ENCODE peak calls at places on chromosomes 3 and 15, in nine cellular contexts. D is A549; X is upper lobe of left lung; O is RWPE2; I is heart right ventricle; J is uterus; W is kidney; B is CD8-positive, alpha-beta memory T cell; V is prostate gland. H is an unnamed sample.

GRCh38 chr15:96629501-96629900 is 299.0 kb downstream of the NR2F2 start:
- DNase-seq in D (no peak), X (no peak), O (no peak), I (peak; percentile 27), J (peak; percentile 21), W (no peak), B (no peak), V (peak; percentile 8), H (peak; percentile 2)

GRCh38 chr3:176757440-176757839 is 439.8 kb downstream of the TBL1XR1 start:
- DNase-seq in D (no peak), X (no peak), O (no peak), I (no peak), J (no peak), W (no peak), B (no peak), V (no peak), H (no peak)

GRCh38 chr3:78139166-78139565 is 1099.3 kb downstream of the ROBO2 start:
- DNase-seq in D (no peak), X (no peak), O (no peak), I (no peak), J (no peak), W (no peak), B (no peak), V (no peak), H (no peak)

GRCh38 chr3:142279965-142280590 is 54.7 kb upstream of the GK5 start:
- DNase-seq in D (peak; percentile 80), X (no peak), O (no peak), I (no peak), J (peak; percentile 42), W (no peak), B (peak; percentile 54), V (peak; percentile 54), H (no peak)

GRCh38 chr3:77655421-77655820 is 615.5 kb downstream of the ROBO2 start:
- DNase-seq in D (no peak), X (no peak), O (no peak), I (no peak), J (no peak), W (no peak), B (no peak), V (no peak), H (no peak)

GRCh38 chr3:196335004-196335403 is 3.2 kb downstream of the TM4SF19 start:
- DNase-seq in D (no peak), X (no peak), O (no peak), I (no peak), J (no peak), W (no peak), B (no peak), V (no peak), H (no peak)

GRCh38 chr3:13162550-13163320 is 89.5 kb upstream of the IQSEC1 start:
- DNase-seq in D (no peak), X (no peak), O (no peak), I (no peak), J (no peak), W (peak; percentile 35), B (no peak), V (no peak), H (no peak)

GRCh38 chr3:177419904-177420601 is 222.8 kb upstream of the TBL1XR1 start:
- DNase-seq in D (peak; percentile 43), X (no peak), O (no peak), I (no peak), J (no peak), W (no peak), B (no peak), V (peak; percentile 32), H (no peak)

GRCh38 chr15:44157679-44158078 is 37.4 kb downstream of the FRMD5 start:
- DNase-seq in D (peak; percentile 63), X (no peak), O (no peak), I (no peak), J (no peak), W (no peak), B (no peak), V (no peak), H (no peak)

GRCh38 chr3:34780973-34781372 is 858.4 kb upstream of the ARPP21 start:
- DNase-seq in D (no peak), X (no peak), O (no peak), I (no peak), J (no peak), W (no peak), B (no peak), V (no peak), H (no peak)

GRCh38 chr3:176839447-176839846 is 357.8 kb downstream of the TBL1XR1 start:
- DNase-seq in D (no peak), X (no peak), O (no peak), I (no peak), J (no peak), W (no peak), B (no peak), V (no peak), H (no peak)

GRCh38 chr3:74091204-74091603 is 466.5 kb upstream of the PDZRN3 start:
- DNase-seq in D (no peak), X (no peak), O (no peak), I (no peak), J (no peak), W (no peak), B (no peak), V (no peak), H (no peak)

GRCh38 chr3:45092132-45093031 is 53.8 kb downstream of the CDCP1 start:
- DNase-seq in D (peak; percentile 72), X (peak; percentile 9), O (no peak), I (no peak), J (peak; percentile 79), W (no peak), B (no peak), V (no peak), H (no peak)

GRCh38 chr15:27399236-27399635 is 428.3 kb downstream of the GABRG3 start:
- DNase-seq in D (no peak), X (no peak), O (no peak), I (no peak), J (no peak), W (no peak), B (no peak), V (no peak), H (no peak)

GRCh38 chr15:74957301-74958035 is 896 bp upstream of the RPP25 start:
- DNase-seq in D (peak; percentile 72), X (peak; percentile 90), O (peak; percentile 76), I (no peak), J (peak; percentile 25), W (peak; percentile 81), B (no peak), V (no peak), H (no peak)

GRCh38 chr15:74955796-74956647 is 550 bp downstream of the RPP25 start:
- DNase-seq in D (peak; percentile 85), X (peak; percentile 95), O (peak; percentile 87), I (peak; percentile 80), J (peak; percentile 64), W (peak; percentile 92), B (peak; percentile 50), V (peak; percentile 52), H (peak; percentile 26)

GRCh38 chr15:74958320-74958907 is 1.8 kb upstream of the RPP25 start:
- DNase-seq in D (peak; percentile 85), X (peak; percentile 79), O (peak; percentile 77), I (peak; percentile 58), J (peak; percentile 24), W (peak; percentile 88), B (no peak), V (peak; percentile 25), H (no peak)

GRCh38 chr15:74955017-74955416 is 1.6 kb downstream of the RPP25 start:
- DNase-seq in D (no peak), X (no peak), O (no peak), I (no peak), J (no peak), W (peak; percentile 52), B (no peak), V (no peak), H (no peak)

GRCh38 chr15:74956648-74957300 is at the start of gene RPP25:
- DNase-seq in D (peak; percentile 94), X (peak; percentile 98), O (peak; percentile 87), I (peak; percentile 83), J (peak; percentile 63), W (peak; percentile 92), B (peak; percentile 42), V (peak; percentile 65), H (peak; percentile 63)
- H3K27ac ChIP-seq in D (peak within 1 kb of the TSS; percentile 92), X (peak within 1 kb of the TSS; percentile 69), O (peak within 1 kb of the TSS; percentile 61), I (peak within 1 kb of the TSS; percentile 83), J (peak within 1 kb of the TSS; percentile 69), W (no peak within 1 kb of the TSS), B (no peak within 1 kb of the TSS), V (peak within 1 kb of the TSS; percentile 62), H (peak within 1 kb of the TSS; percentile 55)

GRCh38 chr3:124615896-124616543 is 114.2 kb upstream of the UMPS start:
- DNase-seq in D (no peak), X (no peak), O (no peak), I (peak; percentile 41), J (no peak), W (no peak), B (no peak), V (no peak), H (no peak)

GRCh38 chr3:124621498-124621897 is 108.8 kb upstream of the UMPS start:
- DNase-seq in D (no peak), X (no peak), O (no peak), I (no peak), J (no peak), W (no peak), B (no peak), V (no peak), H (no peak)

GRCh38 chr3:124617177-124617576 is 113.1 kb upstream of the UMPS start:
- DNase-seq in D (no peak), X (no peak), O (no peak), I (no peak), J (no peak), W (no peak), B (no peak), V (no peak), H (no peak)

GRCh38 chr3:124620600-124621063 is 109.6 kb upstream of the UMPS start:
- DNase-seq in D (peak; percentile 63), X (no peak), O (no peak), I (no peak), J (no peak), W (no peak), B (no peak), V (no peak), H (no peak)

GRCh38 chr3:124619887-124620599 is 110.2 kb upstream of the UMPS start:
- DNase-seq in D (no peak), X (no peak), O (no peak), I (no peak), J (no peak), W (no peak), B (no peak), V (no peak), H (no peak)
- H3K27ac ChIP-seq in D (peak overlapping the region; percentile 78), X (peak overlapping the region; percentile 19), O (no peak overlapping the region), I (peak overlapping the region; percentile 74), J (no peak overlapping the region), W (no peak overlapping the region), B (peak overlapping the region; percentile 61), V (no peak overlapping the region), H (no peak overlapping the region)

GRCh38 chr3:186497608-186498007 is 46.6 kb downstream of the CRYGS start:
- DNase-seq in D (no peak), X (peak; percentile 39), O (no peak), I (no peak), J (no peak), W (no peak), B (no peak), V (no peak), H (no peak)
- H3K27ac ChIP-seq in D (no peak overlapping the region), X (no peak overlapping the region), O (no peak overlapping the region), I (no peak overlapping the region), J (no peak overlapping the region), W (no peak overlapping the region), B (no peak overlapping the region), V (no peak overlapping the region), H (no peak overlapping the region)

DNA sequence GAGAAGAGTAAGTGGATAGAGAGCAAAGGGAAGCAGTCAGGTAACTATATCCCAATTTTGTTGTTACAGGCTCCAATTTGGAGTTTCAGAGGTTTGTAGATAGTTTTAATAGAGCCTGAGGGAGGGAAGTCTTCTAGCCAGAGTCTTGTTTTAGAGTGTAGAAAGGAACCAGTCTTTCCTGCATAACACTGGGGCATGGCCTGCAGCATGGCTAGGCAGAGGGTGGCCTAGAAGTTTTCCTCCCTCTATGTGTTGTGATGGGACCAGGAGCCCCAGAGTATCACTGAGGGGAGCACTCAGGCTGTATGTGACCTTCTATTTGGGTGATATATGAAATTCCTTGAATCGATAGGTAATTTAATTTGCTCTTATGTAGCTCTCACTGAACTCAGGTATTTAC is 22.5 kb upstream of the GABRR3 start:
- DNase-seq in D (no peak), X (no peak), O (no peak), I (no peak), J (no peak), W (no peak), B (no peak), V (no peak), H (no peak)
- H3K27ac ChIP-seq in D (no peak overlapping the region), X (no peak overlapping the region), O (no peak overlapping the region), I (no peak overlapping the region), J (no peak overlapping the region), W (no peak overlapping the region), B (no peak overlapping the region), V (no peak overlapping the region), H (no peak overlapping the region)

H was measured in substantia nigra.